ENCODE peak calls at places on chromosomes 4 and X, in four cellular contexts. One of them, this sample, is unnamed.

GRCh38 chr4:167233523-167234387 is 539 bp downstream of the SPOCK3 start:
- DNase-seq in fibroblast of mammary gland: peak; percentile 4
- DNase-seq in Calu3: peak; percentile 16
- DNase-seq in CD8-positive, alpha-beta T cell: no peak
- DNase-seq in this sample: peak; percentile 26

GRCh38 chr4:158722291-158722916 is 792 bp downstream of the PPID start:
- DNase-seq in CD8-positive, alpha-beta T cell: no peak
- DNase-seq in Calu3: peak; percentile 6
- DNase-seq in fibroblast of mammary gland: peak; percentile 55
- DNase-seq in this sample: no peak

GRCh38 chrX:22126311-22126710 is 94.2 kb downstream of the PHEX start:
- DNase-seq in CD8-positive, alpha-beta T cell: no peak
- DNase-seq in fibroblast of mammary gland: peak; percentile 40
- DNase-seq in Calu3: no peak
- DNase-seq in this sample: no peak

GRCh38 chr4:8353912-8354453 is 84.4 kb downstream of the HTRA3 start:
- DNase-seq in fibroblast of mammary gland: peak; percentile 22
- DNase-seq in Calu3: no peak
- DNase-seq in CD8-positive, alpha-beta T cell: no peak
- DNase-seq in this sample: no peak

GRCh38 chr4:3287972-3288570 is 4.8 kb upstream of the RGS12 start:
- DNase-seq in Calu3: no peak
- DNase-seq in fibroblast of mammary gland: no peak
- DNase-seq in CD8-positive, alpha-beta T cell: no peak
- DNase-seq in this sample: no peak

GRCh38 chr4:76607266-76607799 is 172.3 kb downstream of the SHROOM3 start:
- DNase-seq in fibroblast of mammary gland: no peak
- DNase-seq in CD8-positive, alpha-beta T cell: no peak
- DNase-seq in Calu3: no peak
- DNase-seq in this sample: no peak

GRCh38 chr4:2812985-2813384 is 20.1 kb downstream of the SH3BP2 start:
- DNase-seq in fibroblast of mammary gland: peak; percentile 13
- DNase-seq in CD8-positive, alpha-beta T cell: no peak
- DNase-seq in Calu3: no peak
- DNase-seq in this sample: no peak

GRCh38 chr4:167102475-167102874 is 131.8 kb downstream of the SPOCK3 start:
- DNase-seq in Calu3: no peak
- DNase-seq in fibroblast of mammary gland: no peak
- DNase-seq in CD8-positive, alpha-beta T cell: no peak
- DNase-seq in this sample: no peak

GRCh38 chrX:66021758-66022741 is 17.8 kb downstream of the VSIG4 start:
- DNase-seq in Calu3: no peak
- DNase-seq in CD8-positive, alpha-beta T cell: no peak
- DNase-seq in fibroblast of mammary gland: no peak
- DNase-seq in this sample: no peak

GRCh38 chr4:74391346-74391745 is 26.4 kb downstream of the EREG start:
- DNase-seq in Calu3: no peak
- DNase-seq in CD8-positive, alpha-beta T cell: no peak
- DNase-seq in fibroblast of mammary gland: no peak
- DNase-seq in this sample: no peak

GRCh38 chr4:33625762-33626161 is 2618.6 kb downstream of the ARAP2 start:
- DNase-seq in CD8-positive, alpha-beta T cell: no peak
- DNase-seq in Calu3: no peak
- DNase-seq in fibroblast of mammary gland: no peak
- DNase-seq in this sample: no peak

GRCh38 chr4:47050986-47051725 is 19.8 kb downstream of the GABRB1 start:
- DNase-seq in Calu3: no peak
- DNase-seq in fibroblast of mammary gland: no peak
- DNase-seq in CD8-positive, alpha-beta T cell: no peak
- DNase-seq in this sample: no peak

GRCh38 chrX:118437283-118437682 is 58.3 kb upstream of the DOCK11 start:
- DNase-seq in fibroblast of mammary gland: peak; percentile 6
- DNase-seq in Calu3: no peak
- DNase-seq in CD8-positive, alpha-beta T cell: no peak
- DNase-seq in this sample: no peak

GRCh38 chrX:63299596-63299995 is 51.5 kb downstream of the SPIN4 start:
- DNase-seq in Calu3: no peak
- DNase-seq in fibroblast of mammary gland: no peak
- DNase-seq in CD8-positive, alpha-beta T cell: no peak
- DNase-seq in this sample: no peak

GRCh38 chr4:1192091-1192492 is 19.7 kb upstream of the SPON2 start:
- DNase-seq in CD8-positive, alpha-beta T cell: no peak
- DNase-seq in Calu3: peak; percentile 66
- DNase-seq in fibroblast of mammary gland: peak; percentile 99
- DNase-seq in this sample: no peak

GRCh38 chr4:188423039-188423438 is 283.8 kb downstream of the TRIML1 start:
- DNase-seq in CD8-positive, alpha-beta T cell: no peak
- DNase-seq in fibroblast of mammary gland: no peak
- DNase-seq in Calu3: peak; percentile 12
- DNase-seq in this sample: no peak

GRCh38 chr4:78938474-78938867 is 767 bp downstream of the PAQR3 start:
- DNase-seq in fibroblast of mammary gland: no peak
- DNase-seq in CD8-positive, alpha-beta T cell: no peak
- DNase-seq in Calu3: no peak
- DNase-seq in this sample: no peak

GRCh38 chr4:25550376-25551030 is 105.1 kb upstream of the SLC34A2 start:
- DNase-seq in fibroblast of mammary gland: no peak
- DNase-seq in CD8-positive, alpha-beta T cell: no peak
- DNase-seq in Calu3: no peak
- DNase-seq in this sample: no peak

GRCh38 chr4:128393111-128393704 is 105.6 kb upstream of the PGRMC2 start:
- DNase-seq in CD8-positive, alpha-beta T cell: no peak
- DNase-seq in fibroblast of mammary gland: peak; percentile 51
- DNase-seq in Calu3: no peak
- DNase-seq in this sample: no peak

GRCh38 chrX:129980043-129980442 is 2.4 kb upstream of the BCORL1 start:
- DNase-seq in CD8-positive, alpha-beta T cell: no peak
- DNase-seq in Calu3: no peak
- DNase-seq in fibroblast of mammary gland: no peak
- DNase-seq in this sample: no peak

GRCh38 chr4:123349401-123350190 is 47.0 kb upstream of the SPRY1 start:
- DNase-seq in fibroblast of mammary gland: no peak
- DNase-seq in CD8-positive, alpha-beta T cell: no peak
- DNase-seq in Calu3: no peak
- DNase-seq in this sample: no peak

GRCh38 chrX:122945328-122945727 is 238.8 kb upstream of the GRIA3 start:
- DNase-seq in CD8-positive, alpha-beta T cell: no peak
- DNase-seq in Calu3: no peak
- DNase-seq in fibroblast of mammary gland: peak; percentile 12
- DNase-seq in this sample: no peak

GRCh38 chrX:154317391-154318000 is 21.9 kb downstream of the TKTL1 start:
- DNase-seq in CD8-positive, alpha-beta T cell: no peak
- DNase-seq in Calu3: peak; percentile 18
- DNase-seq in fibroblast of mammary gland: peak; percentile 17
- DNase-seq in this sample: peak; percentile 38

GRCh38 chr4:2837904-2838496 is 5.6 kb upstream of the ADD1 start:
- DNase-seq in Calu3: no peak
- DNase-seq in CD8-positive, alpha-beta T cell: peak; percentile 67
- DNase-seq in fibroblast of mammary gland: peak; percentile 72
- DNase-seq in this sample: no peak

GRCh38 chrX:139559383-139560042 is 29.0 kb downstream of the F9 start:
- DNase-seq in Calu3: peak; percentile 11
- DNase-seq in fibroblast of mammary gland: peak; percentile 72
- DNase-seq in CD8-positive, alpha-beta T cell: no peak
- DNase-seq in this sample: peak; percentile 41

GRCh38 chr4:143339497-143339896 is 2.8 kb downstream of the GAB1 start:
- DNase-seq in Calu3: no peak
- DNase-seq in CD8-positive, alpha-beta T cell: no peak
- DNase-seq in fibroblast of mammary gland: no peak
- DNase-seq in this sample: no peak

GRCh38 chrX:18886005-18886343 is 97.9 kb downstream of the PHKA2 start:
- DNase-seq in Calu3: peak; percentile 9
- DNase-seq in fibroblast of mammary gland: no peak
- DNase-seq in CD8-positive, alpha-beta T cell: no peak
- DNase-seq in this sample: no peak

GRCh38 chrX:119266364-119266995 is 30.4 kb downstream of the PGRMC1 start:
- DNase-seq in CD8-positive, alpha-beta T cell: no peak
- DNase-seq in Calu3: peak; percentile 25
- DNase-seq in fibroblast of mammary gland: peak; percentile 19
- DNase-seq in this sample: peak; percentile 10

GRCh38 chr4:87933337-87933736 is 42.2 kb upstream of the SPP1 start:
- DNase-seq in fibroblast of mammary gland: no peak
- DNase-seq in CD8-positive, alpha-beta T cell: no peak
- DNase-seq in Calu3: no peak
- DNase-seq in this sample: no peak

GRCh38 chr4:101156619-101157310 is 190.6 kb downstream of the PPP3CA start:
- DNase-seq in fibroblast of mammary gland: peak; percentile 20
- DNase-seq in Calu3: no peak
- DNase-seq in CD8-positive, alpha-beta T cell: no peak
- DNase-seq in this sample: no peak

GRCh38 chr4:100174985-100175383 is 15.3 kb downstream of the DDIT4L start:
- DNase-seq in fibroblast of mammary gland: no peak
- DNase-seq in Calu3: no peak
- DNase-seq in CD8-positive, alpha-beta T cell: no peak
- DNase-seq in this sample: no peak

GRCh38 chr4:22824091-22824490 is 131.4 kb downstream of the GBA3 start:
- DNase-seq in CD8-positive, alpha-beta T cell: no peak
- DNase-seq in fibroblast of mammary gland: no peak
- DNase-seq in Calu3: no peak
- DNase-seq in this sample: no peak

GRCh38 chr4:143375326-143376073 is 38.8 kb downstream of the GAB1 start:
- DNase-seq in fibroblast of mammary gland: peak; percentile 38
- DNase-seq in Calu3: peak; percentile 36
- DNase-seq in CD8-positive, alpha-beta T cell: no peak
- DNase-seq in this sample: peak; percentile 26

GRCh38 chr4:101730291-101731117 is 60.0 kb upstream of the BANK1 start:
- DNase-seq in fibroblast of mammary gland: peak; percentile 80
- DNase-seq in CD8-positive, alpha-beta T cell: peak; percentile 25
- DNase-seq in Calu3: peak; percentile 60
- DNase-seq in this sample: peak; percentile 65

GRCh38 chrX:39591099-39591498 is 506.7 kb downstream of the BCOR start:
- DNase-seq in fibroblast of mammary gland: no peak
- DNase-seq in CD8-positive, alpha-beta T cell: no peak
- DNase-seq in Calu3: no peak
- DNase-seq in this sample: no peak

GRCh38 chr4:43132010-43132582 is 239.6 kb downstream of the GRXCR1 start:
- DNase-seq in CD8-positive, alpha-beta T cell: no peak
- DNase-seq in fibroblast of mammary gland: peak; percentile 79
- DNase-seq in Calu3: peak; percentile 54
- DNase-seq in this sample: peak; percentile 77

GRCh38 chrX:83845397-83845796 is 15.5 kb upstream of the CYLC1 start:
- DNase-seq in CD8-positive, alpha-beta T cell: no peak
- DNase-seq in fibroblast of mammary gland: peak; percentile 28
- DNase-seq in Calu3: peak; percentile 1
- DNase-seq in this sample: peak; percentile 2

GRCh38 chr4:121656269-121656641 is 40.5 kb downstream of the ANXA5 start:
- DNase-seq in CD8-positive, alpha-beta T cell: no peak
- DNase-seq in fibroblast of mammary gland: peak; percentile 84
- DNase-seq in Calu3: peak; percentile 32
- DNase-seq in this sample: peak; percentile 51

GRCh38 chr4:39655206-39655605 is 16.5 kb upstream of the SMIM14 start:
- DNase-seq in fibroblast of mammary gland: peak; percentile 48
- DNase-seq in Calu3: no peak
- DNase-seq in CD8-positive, alpha-beta T cell: no peak
- DNase-seq in this sample: no peak

GRCh38 chr4:177671845-177672244 is 229.6 kb upstream of the AGA start:
- DNase-seq in fibroblast of mammary gland: no peak
- DNase-seq in CD8-positive, alpha-beta T cell: no peak
- DNase-seq in Calu3: no peak
- DNase-seq in this sample: no peak

GRCh38 chr4:177671387-177671786 is 229.2 kb upstream of the AGA start:
- DNase-seq in CD8-positive, alpha-beta T cell: no peak
- DNase-seq in fibroblast of mammary gland: no peak
- DNase-seq in Calu3: no peak
- DNase-seq in this sample: no peak

GRCh38 chr4:177667687-177668086 is 225.4 kb upstream of the AGA start:
- DNase-seq in fibroblast of mammary gland: no peak
- DNase-seq in CD8-positive, alpha-beta T cell: no peak
- DNase-seq in Calu3: peak; percentile 6
- DNase-seq in this sample: no peak
- TF ChIP-seq CTCF in fibroblast of mammary gland: peak; percentile 28
- TF ChIP-seq CTCF in CD8-positive, alpha-beta T cell: no peak
- TF ChIP-seq CTCF in Calu3: no peak
- TF ChIP-seq CTCF in this sample: no peak

DNA sequence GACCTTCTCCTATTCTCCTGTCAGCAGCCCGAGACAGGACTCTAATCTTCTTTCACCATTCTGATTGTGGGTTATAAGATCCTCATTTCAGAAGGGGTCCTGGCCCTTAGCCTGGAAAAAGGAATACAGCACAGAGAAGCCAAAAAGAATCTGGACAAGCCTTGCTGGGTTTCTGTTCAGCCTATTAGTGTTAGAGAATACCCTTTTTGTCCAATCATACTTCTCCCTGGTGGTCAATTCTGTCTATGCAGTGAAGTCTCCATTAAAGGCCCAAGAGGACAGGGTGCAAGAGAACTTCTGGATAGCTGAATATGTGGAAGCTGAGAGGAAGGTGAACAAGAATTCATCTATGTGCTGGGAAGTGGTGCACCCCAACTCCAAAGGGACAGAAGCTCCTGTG is 105.7 kb upstream of the AGA start:
- DNase-seq in Calu3: no peak
- DNase-seq in fibroblast of mammary gland: no peak
- DNase-seq in CD8-positive, alpha-beta T cell: no peak
- DNase-seq in this sample: no peak
- TF ChIP-seq CTCF in Calu3: no peak
- TF ChIP-seq CTCF in fibroblast of mammary gland: no peak
- TF ChIP-seq CTCF in CD8-positive, alpha-beta T cell: no peak
- TF ChIP-seq CTCF in this sample: peak; percentile 15

GRCh38 chr4:57163530-57164459 is 53.6 kb upstream of the IGFBP7 start:
- DNase-seq in fibroblast of mammary gland: peak; percentile 77
- DNase-seq in CD8-positive, alpha-beta T cell: peak; percentile 55
- DNase-seq in Calu3: peak; percentile 76
- DNase-seq in this sample: peak; percentile 90
- TF ChIP-seq CTCF in fibroblast of mammary gland: peak; percentile 76
- TF ChIP-seq CTCF in CD8-positive, alpha-beta T cell: peak; percentile 73
- TF ChIP-seq CTCF in Calu3: peak; percentile 60
- TF ChIP-seq CTCF in this sample: peak; percentile 95

GRCh38 chr4:151045907-151046306 is 30.8 kb upstream of the LRBA start:
- DNase-seq in CD8-positive, alpha-beta T cell: no peak
- DNase-seq in fibroblast of mammary gland: no peak
- DNase-seq in Calu3: peak; percentile 18
- DNase-seq in this sample: peak; percentile 22
- TF ChIP-seq CTCF in CD8-positive, alpha-beta T cell: no peak
- TF ChIP-seq CTCF in fibroblast of mammary gland: no peak
- TF ChIP-seq CTCF in Calu3: no peak
- TF ChIP-seq CTCF in this sample: no peak

This sample was measured in endothelial cell.